ENCODE peak calls at places on chromosome 22, in ten cellular contexts. One of them, this sample, is unnamed. For H3K4me1, the result is how much of the 10 kb centered on the place peaks cover.

GRCh38 chr22:42930810-42931420 is 73.8 kb upstream of the ARFGAP3 start:
- DNase-seq in neural progenitor cell: no peak
- DNase-seq in cardiac muscle cell: no peak
- DNase-seq in heart left ventricle: peak
- DNase-seq in fibroblast of lung: no peak
- DNase-seq in CD8-positive, alpha-beta memory T cell: no peak
- DNase-seq in CD4-positive, CD25-positive, alpha-beta regulatory T cell: no peak
- DNase-seq in effector memory CD4-positive, alpha-beta T cell: no peak
- DNase-seq in uterus: no peak
- DNase-seq in left ventricle myocardium inferior: peak
- DNase-seq in this sample: no peak

GRCh38 chr22:39453765-39454378 is 2.9 kb upstream of the MGAT3 start:
- DNase-seq in neural progenitor cell: peak
- DNase-seq in heart left ventricle: no peak
- DNase-seq in uterus: no peak
- DNase-seq in fibroblast of lung: peak
- DNase-seq in effector memory CD4-positive, alpha-beta T cell: no peak
- DNase-seq in left ventricle myocardium inferior: no peak
- DNase-seq in CD4-positive, CD25-positive, alpha-beta regulatory T cell: no peak
- DNase-seq in cardiac muscle cell: peak
- DNase-seq in CD8-positive, alpha-beta memory T cell: no peak
- DNase-seq in this sample: no peak

GRCh38 chr22:20580179-20580578 is 72.8 kb downstream of the MED15 start:
- DNase-seq in left ventricle myocardium inferior: no peak
- DNase-seq in CD4-positive, CD25-positive, alpha-beta regulatory T cell: no peak
- DNase-seq in effector memory CD4-positive, alpha-beta T cell: no peak
- DNase-seq in cardiac muscle cell: no peak
- DNase-seq in CD8-positive, alpha-beta memory T cell: no peak
- DNase-seq in fibroblast of lung: no peak
- DNase-seq in heart left ventricle: no peak
- DNase-seq in neural progenitor cell: no peak
- DNase-seq in uterus: no peak
- DNase-seq in this sample: no peak

GRCh38 chr22:31728857-31729256 is 21.1 kb downstream of the PRR14L start:
- DNase-seq in CD4-positive, CD25-positive, alpha-beta regulatory T cell: no peak
- DNase-seq in uterus: no peak
- DNase-seq in CD8-positive, alpha-beta memory T cell: no peak
- DNase-seq in effector memory CD4-positive, alpha-beta T cell: no peak
- DNase-seq in cardiac muscle cell: no peak
- DNase-seq in fibroblast of lung: no peak
- DNase-seq in heart left ventricle: no peak
- DNase-seq in neural progenitor cell: no peak
- DNase-seq in left ventricle myocardium inferior: no peak
- DNase-seq in this sample: no peak

GRCh38 chr22:25509391-25509791 is 55.1 kb upstream of the GRK3 start:
- DNase-seq in fibroblast of lung: peak
- DNase-seq in CD4-positive, CD25-positive, alpha-beta regulatory T cell: no peak
- DNase-seq in effector memory CD4-positive, alpha-beta T cell: no peak
- DNase-seq in left ventricle myocardium inferior: no peak
- DNase-seq in uterus: peak
- DNase-seq in CD8-positive, alpha-beta memory T cell: no peak
- DNase-seq in cardiac muscle cell: no peak
- DNase-seq in heart left ventricle: no peak
- DNase-seq in neural progenitor cell: no peak
- DNase-seq in this sample: no peak

GRCh38 chr22:37749831-37750595 is 53.2 kb downstream of the TRIOBP start:
- DNase-seq in cardiac muscle cell: peak
- DNase-seq in heart left ventricle: peak
- DNase-seq in uterus: no peak
- DNase-seq in effector memory CD4-positive, alpha-beta T cell: no peak
- DNase-seq in CD8-positive, alpha-beta memory T cell: no peak
- DNase-seq in neural progenitor cell: no peak
- DNase-seq in fibroblast of lung: peak
- DNase-seq in CD4-positive, CD25-positive, alpha-beta regulatory T cell: no peak
- DNase-seq in left ventricle myocardium inferior: peak
- DNase-seq in this sample: no peak

GRCh38 chr22:45968003-45968650 is 8.8 kb downstream of the WNT7B start:
- DNase-seq in neural progenitor cell: no peak
- DNase-seq in effector memory CD4-positive, alpha-beta T cell: no peak
- DNase-seq in left ventricle myocardium inferior: no peak
- DNase-seq in heart left ventricle: no peak
- DNase-seq in CD4-positive, CD25-positive, alpha-beta regulatory T cell: no peak
- DNase-seq in fibroblast of lung: peak
- DNase-seq in uterus: no peak
- DNase-seq in CD8-positive, alpha-beta memory T cell: no peak
- DNase-seq in cardiac muscle cell: no peak
- DNase-seq in this sample: no peak

GRCh38 chr22:40721266-40721665 is 42.0 kb downstream of the MCHR1 start:
- DNase-seq in left ventricle myocardium inferior: no peak
- DNase-seq in CD4-positive, CD25-positive, alpha-beta regulatory T cell: no peak
- DNase-seq in effector memory CD4-positive, alpha-beta T cell: no peak
- DNase-seq in uterus: no peak
- DNase-seq in neural progenitor cell: peak
- DNase-seq in CD8-positive, alpha-beta memory T cell: no peak
- DNase-seq in heart left ventricle: no peak
- DNase-seq in cardiac muscle cell: peak
- DNase-seq in fibroblast of lung: peak
- DNase-seq in this sample: no peak

GRCh38 chr22:23527971-23528740 is 51.9 kb downstream of the IGLL1 start:
- DNase-seq in CD8-positive, alpha-beta memory T cell: no peak
- DNase-seq in effector memory CD4-positive, alpha-beta T cell: no peak
- DNase-seq in uterus: no peak
- DNase-seq in cardiac muscle cell: no peak
- DNase-seq in CD4-positive, CD25-positive, alpha-beta regulatory T cell: no peak
- DNase-seq in heart left ventricle: no peak
- DNase-seq in left ventricle myocardium inferior: no peak
- DNase-seq in neural progenitor cell: no peak
- DNase-seq in fibroblast of lung: no peak
- DNase-seq in this sample: no peak

GRCh38 chr22:23530106-23530505 is 50.0 kb downstream of the IGLL1 start:
- DNase-seq in cardiac muscle cell: no peak
- DNase-seq in effector memory CD4-positive, alpha-beta T cell: no peak
- DNase-seq in heart left ventricle: peak
- DNase-seq in CD8-positive, alpha-beta memory T cell: no peak
- DNase-seq in CD4-positive, CD25-positive, alpha-beta regulatory T cell: no peak
- DNase-seq in neural progenitor cell: no peak
- DNase-seq in uterus: no peak
- DNase-seq in left ventricle myocardium inferior: no peak
- DNase-seq in fibroblast of lung: no peak
- DNase-seq in this sample: no peak

GRCh38 chr22:23530766-23531282 is 49.3 kb downstream of the IGLL1 start:
- DNase-seq in cardiac muscle cell: no peak
- DNase-seq in neural progenitor cell: no peak
- DNase-seq in fibroblast of lung: no peak
- DNase-seq in heart left ventricle: peak
- DNase-seq in CD8-positive, alpha-beta memory T cell: no peak
- DNase-seq in uterus: no peak
- DNase-seq in effector memory CD4-positive, alpha-beta T cell: no peak
- DNase-seq in left ventricle myocardium inferior: no peak
- DNase-seq in CD4-positive, CD25-positive, alpha-beta regulatory T cell: no peak
- DNase-seq in this sample: no peak

GRCh38 chr22:23531283-23531921 is 48.7 kb downstream of the IGLL1 start:
- DNase-seq in heart left ventricle: peak
- DNase-seq in left ventricle myocardium inferior: no peak
- DNase-seq in fibroblast of lung: no peak
- DNase-seq in effector memory CD4-positive, alpha-beta T cell: no peak
- DNase-seq in cardiac muscle cell: no peak
- DNase-seq in uterus: no peak
- DNase-seq in neural progenitor cell: no peak
- DNase-seq in CD8-positive, alpha-beta memory T cell: no peak
- DNase-seq in CD4-positive, CD25-positive, alpha-beta regulatory T cell: no peak
- DNase-seq in this sample: no peak

DNA sequence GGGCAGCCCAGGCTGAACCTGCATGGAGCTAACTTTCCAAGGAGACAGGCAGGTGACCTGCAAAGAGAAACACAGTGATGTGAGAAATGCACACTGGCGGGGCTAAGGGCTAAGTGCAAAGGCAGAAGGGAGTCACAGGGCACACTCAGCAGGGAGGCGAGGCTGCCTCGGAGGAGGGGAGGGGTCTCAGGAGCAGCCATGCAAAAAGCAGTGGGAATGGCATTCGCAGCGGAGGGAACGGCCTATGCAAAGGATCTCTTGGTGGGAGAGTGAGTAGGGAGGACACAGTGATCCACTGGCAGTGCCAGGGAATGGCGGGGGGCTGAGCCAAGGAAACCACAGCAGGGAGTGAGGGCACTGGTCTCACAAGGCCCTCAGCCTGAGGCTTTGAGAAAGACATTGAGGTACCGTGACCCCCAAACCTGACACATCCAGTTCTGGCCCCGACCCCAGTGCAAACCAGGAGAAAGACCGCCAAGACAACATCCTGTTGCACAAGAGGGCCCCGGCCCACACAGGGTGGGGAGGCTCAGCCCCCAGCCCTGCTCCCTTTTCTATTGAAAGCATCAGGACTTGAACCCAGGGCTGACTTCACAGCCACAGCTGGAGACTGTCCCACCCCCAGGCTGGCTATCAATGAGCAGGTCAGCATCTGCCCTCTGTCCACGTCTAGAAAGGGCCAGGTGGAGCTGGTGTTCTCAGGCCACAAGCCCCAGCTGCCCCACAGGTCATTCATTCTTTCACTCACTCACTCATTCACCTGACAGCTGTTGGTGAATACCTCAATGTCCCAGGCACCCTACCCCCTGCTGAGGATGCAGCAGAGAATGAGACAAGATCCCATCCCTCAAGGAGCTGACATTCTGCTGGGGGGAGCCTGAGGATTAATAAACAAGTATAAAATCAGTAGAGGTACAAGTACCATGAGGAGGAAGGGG is 50.7 kb downstream of the IGLL1 start:
- DNase-seq in cardiac muscle cell: no peak
- DNase-seq in neural progenitor cell: no peak
- DNase-seq in uterus: no peak
- DNase-seq in CD8-positive, alpha-beta memory T cell: no peak
- DNase-seq in effector memory CD4-positive, alpha-beta T cell: no peak
- DNase-seq in fibroblast of lung: no peak
- DNase-seq in heart left ventricle: peak
- DNase-seq in left ventricle myocardium inferior: no peak
- DNase-seq in CD4-positive, CD25-positive, alpha-beta regulatory T cell: no peak
- DNase-seq in this sample: no peak
- H3K27ac ChIP-seq in cardiac muscle cell: no peak
- H3K27ac ChIP-seq in neural progenitor cell: no peak
- H3K27ac ChIP-seq in uterus: no peak
- H3K27ac ChIP-seq in CD8-positive, alpha-beta memory T cell: no peak
- H3K27ac ChIP-seq in effector memory CD4-positive, alpha-beta T cell: no peak
- H3K27ac ChIP-seq in fibroblast of lung: no peak
- H3K27ac ChIP-seq in heart left ventricle: no peak
- H3K27ac ChIP-seq in left ventricle myocardium inferior: no peak
- H3K27ac ChIP-seq in CD4-positive, CD25-positive, alpha-beta regulatory T cell: no peak
- H3K27ac ChIP-seq in this sample: no peak

GRCh38 chr22:35315855-35316745 is 16.4 kb downstream of the TOM1 start:
- DNase-seq in uterus: peak
- DNase-seq in heart left ventricle: peak
- DNase-seq in CD4-positive, CD25-positive, alpha-beta regulatory T cell: no peak
- DNase-seq in CD8-positive, alpha-beta memory T cell: no peak
- DNase-seq in neural progenitor cell: no peak
- DNase-seq in effector memory CD4-positive, alpha-beta T cell: no peak
- DNase-seq in fibroblast of lung: no peak
- DNase-seq in cardiac muscle cell: no peak
- DNase-seq in left ventricle myocardium inferior: peak
- DNase-seq in this sample: peak

GRCh38 chr22:35312198-35313059 is 12.7 kb downstream of the TOM1 start:
- DNase-seq in CD4-positive, CD25-positive, alpha-beta regulatory T cell: no peak
- DNase-seq in uterus: no peak
- DNase-seq in CD8-positive, alpha-beta memory T cell: no peak
- DNase-seq in fibroblast of lung: peak
- DNase-seq in heart left ventricle: peak
- DNase-seq in left ventricle myocardium inferior: no peak
- DNase-seq in cardiac muscle cell: peak
- DNase-seq in neural progenitor cell: no peak
- DNase-seq in effector memory CD4-positive, alpha-beta T cell: no peak
- DNase-seq in this sample: no peak

GRCh38 chr22:35313311-35314121 is 13.8 kb downstream of the TOM1 start:
- DNase-seq in CD4-positive, CD25-positive, alpha-beta regulatory T cell: no peak
- DNase-seq in left ventricle myocardium inferior: peak
- DNase-seq in cardiac muscle cell: peak
- DNase-seq in CD8-positive, alpha-beta memory T cell: no peak
- DNase-seq in heart left ventricle: peak
- DNase-seq in uterus: peak
- DNase-seq in effector memory CD4-positive, alpha-beta T cell: no peak
- DNase-seq in neural progenitor cell: no peak
- DNase-seq in fibroblast of lung: peak
- DNase-seq in this sample: no peak

GRCh38 chr22:35315141-35315854 is 15.6 kb downstream of the TOM1 start:
- DNase-seq in CD4-positive, CD25-positive, alpha-beta regulatory T cell: no peak
- DNase-seq in cardiac muscle cell: no peak
- DNase-seq in fibroblast of lung: no peak
- DNase-seq in left ventricle myocardium inferior: peak
- DNase-seq in CD8-positive, alpha-beta memory T cell: no peak
- DNase-seq in heart left ventricle: peak
- DNase-seq in uterus: no peak
- DNase-seq in effector memory CD4-positive, alpha-beta T cell: no peak
- DNase-seq in neural progenitor cell: no peak
- DNase-seq in this sample: peak

GRCh38 chr22:35314161-35314942 is 14.7 kb downstream of the TOM1 start:
- DNase-seq in cardiac muscle cell: no peak
- DNase-seq in uterus: peak
- DNase-seq in left ventricle myocardium inferior: no peak
- DNase-seq in effector memory CD4-positive, alpha-beta T cell: no peak
- DNase-seq in CD8-positive, alpha-beta memory T cell: no peak
- DNase-seq in fibroblast of lung: no peak
- DNase-seq in CD4-positive, CD25-positive, alpha-beta regulatory T cell: no peak
- DNase-seq in heart left ventricle: peak
- DNase-seq in neural progenitor cell: no peak
- DNase-seq in this sample: peak
- H3K4me1 ChIP-seq in cardiac muscle cell: under half
- H3K4me1 ChIP-seq in uterus: under half
- H3K4me1 ChIP-seq in left ventricle myocardium inferior: half or more
- H3K4me1 ChIP-seq in effector memory CD4-positive, alpha-beta T cell: half or more
- H3K4me1 ChIP-seq in CD8-positive, alpha-beta memory T cell: under half
- H3K4me1 ChIP-seq in fibroblast of lung: under half
- H3K4me1 ChIP-seq in CD4-positive, CD25-positive, alpha-beta regulatory T cell: half or more
- H3K4me1 ChIP-seq in heart left ventricle: under half
- H3K4me1 ChIP-seq in neural progenitor cell: under half
- H3K4me1 ChIP-seq in this sample: under half

GRCh38 chr22:50303848-50304527 is 3.5 kb downstream of the PLXNB2 start:
- DNase-seq in cardiac muscle cell: peak
- DNase-seq in left ventricle myocardium inferior: no peak
- DNase-seq in heart left ventricle: peak
- DNase-seq in CD4-positive, CD25-positive, alpha-beta regulatory T cell: no peak
- DNase-seq in neural progenitor cell: peak
- DNase-seq in fibroblast of lung: no peak
- DNase-seq in CD8-positive, alpha-beta memory T cell: no peak
- DNase-seq in uterus: peak
- DNase-seq in effector memory CD4-positive, alpha-beta T cell: no peak
- DNase-seq in this sample: no peak

GRCh38 chr22:50303515-50303847 is 4.0 kb downstream of the PLXNB2 start:
- DNase-seq in CD8-positive, alpha-beta memory T cell: no peak
- DNase-seq in fibroblast of lung: no peak
- DNase-seq in CD4-positive, CD25-positive, alpha-beta regulatory T cell: no peak
- DNase-seq in left ventricle myocardium inferior: no peak
- DNase-seq in cardiac muscle cell: no peak
- DNase-seq in heart left ventricle: no peak
- DNase-seq in neural progenitor cell: no peak
- DNase-seq in effector memory CD4-positive, alpha-beta T cell: no peak
- DNase-seq in uterus: no peak
- DNase-seq in this sample: no peak

GRCh38 chr22:50305658-50306566 is 1.5 kb downstream of the PLXNB2 start:
- DNase-seq in CD8-positive, alpha-beta memory T cell: no peak
- DNase-seq in left ventricle myocardium inferior: peak
- DNase-seq in cardiac muscle cell: peak
- DNase-seq in CD4-positive, CD25-positive, alpha-beta regulatory T cell: no peak
- DNase-seq in heart left ventricle: peak
- DNase-seq in neural progenitor cell: peak
- DNase-seq in uterus: peak
- DNase-seq in fibroblast of lung: peak
- DNase-seq in effector memory CD4-positive, alpha-beta T cell: no peak
- DNase-seq in this sample: peak

GRCh38 chr22:50305393-50305657 is 2.1 kb downstream of the PLXNB2 start:
- DNase-seq in left ventricle myocardium inferior: no peak
- DNase-seq in CD4-positive, CD25-positive, alpha-beta regulatory T cell: no peak
- DNase-seq in fibroblast of lung: no peak
- DNase-seq in cardiac muscle cell: no peak
- DNase-seq in CD8-positive, alpha-beta memory T cell: no peak
- DNase-seq in neural progenitor cell: no peak
- DNase-seq in uterus: no peak
- DNase-seq in heart left ventricle: no peak
- DNase-seq in effector memory CD4-positive, alpha-beta T cell: no peak
- DNase-seq in this sample: no peak

GRCh38 chr22:50304528-50305392 is 2.7 kb downstream of the PLXNB2 start:
- DNase-seq in heart left ventricle: peak
- DNase-seq in fibroblast of lung: peak
- DNase-seq in CD8-positive, alpha-beta memory T cell: no peak
- DNase-seq in uterus: peak
- DNase-seq in effector memory CD4-positive, alpha-beta T cell: no peak
- DNase-seq in neural progenitor cell: no peak
- DNase-seq in CD4-positive, CD25-positive, alpha-beta regulatory T cell: no peak
- DNase-seq in cardiac muscle cell: no peak
- DNase-seq in left ventricle myocardium inferior: no peak
- DNase-seq in this sample: peak
- H3K27ac ChIP-seq in heart left ventricle: peak
- H3K27ac ChIP-seq in fibroblast of lung: peak
- H3K27ac ChIP-seq in CD8-positive, alpha-beta memory T cell: no peak
- H3K27ac ChIP-seq in uterus: peak
- H3K27ac ChIP-seq in effector memory CD4-positive, alpha-beta T cell: no peak
- H3K27ac ChIP-seq in neural progenitor cell: no peak
- H3K27ac ChIP-seq in CD4-positive, CD25-positive, alpha-beta regulatory T cell: no peak
- H3K27ac ChIP-seq in cardiac muscle cell: peak
- H3K27ac ChIP-seq in left ventricle myocardium inferior: peak
- H3K27ac ChIP-seq in this sample: peak

DNA sequence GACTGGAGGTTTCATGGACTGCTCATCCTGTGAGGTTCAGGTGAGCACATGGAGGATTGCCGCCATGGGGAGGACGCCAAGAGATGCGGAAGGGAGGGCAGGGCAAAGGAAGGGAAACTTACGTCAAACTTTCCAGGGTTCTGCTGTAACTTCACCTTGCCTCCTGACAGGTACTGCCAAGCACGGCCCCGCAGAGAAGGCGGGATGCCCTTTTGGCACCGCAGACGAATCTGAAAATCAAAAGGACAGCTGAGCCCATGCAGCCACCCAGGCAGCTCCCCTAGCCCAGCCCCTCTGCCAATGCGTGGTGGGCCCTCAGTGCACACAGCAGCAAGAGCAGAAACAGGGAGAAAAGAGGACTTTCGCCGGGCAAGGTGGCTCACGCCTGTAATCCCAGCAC is 10.0 kb upstream of the CASTOR1 start:
- DNase-seq in heart left ventricle: no peak
- DNase-seq in uterus: no peak
- DNase-seq in CD4-positive, CD25-positive, alpha-beta regulatory T cell: no peak
- DNase-seq in effector memory CD4-positive, alpha-beta T cell: no peak
- DNase-seq in cardiac muscle cell: no peak
- DNase-seq in CD8-positive, alpha-beta memory T cell: no peak
- DNase-seq in fibroblast of lung: no peak
- DNase-seq in neural progenitor cell: no peak
- DNase-seq in left ventricle myocardium inferior: no peak
- DNase-seq in this sample: no peak
- H3K4me1 ChIP-seq in heart left ventricle: under half
- H3K4me1 ChIP-seq in uterus: under half
- H3K4me1 ChIP-seq in CD4-positive, CD25-positive, alpha-beta regulatory T cell: half or more
- H3K4me1 ChIP-seq in effector memory CD4-positive, alpha-beta T cell: half or more
- H3K4me1 ChIP-seq in cardiac muscle cell: under half
- H3K4me1 ChIP-seq in CD8-positive, alpha-beta memory T cell: half or more
- H3K4me1 ChIP-seq in fibroblast of lung: under half
- H3K4me1 ChIP-seq in neural progenitor cell: under half
- H3K4me1 ChIP-seq in left ventricle myocardium inferior: half or more
- H3K4me1 ChIP-seq in this sample: under half

This sample was measured in breast epithelium.